ENCODE peak calls at places on chromosomes 6 and 20, in eight cellular contexts. U is nephron progenitor cell, T is Calu3, N is memory B cell, Z is EL, R is left ventricle myocardium inferior, M is HS-27A, H is fibroblast of the conjunctiva. D is an unnamed sample.

GRCh38 chr20:63101781-63102719 is 95.3 kb upstream of the BHLHE23 start:
- DNase-seq in U (peak; percentile 70), T (no peak), N (peak; percentile 23), Z (peak; percentile 43), R (peak; percentile 19), M (no peak), H (no peak), D (peak; percentile 64)

GRCh38 chr6:40358473-40359460 is 228.4 kb downstream of the LRFN2 start:
- DNase-seq in U (no peak), T (no peak), N (no peak), Z (no peak), R (no peak), M (no peak), H (no peak), D (no peak)

GRCh38 chr6:126033696-126034095 is 47.4 kb downstream of the TRMT11 start:
- DNase-seq in U (peak; percentile 10), T (peak; percentile 33), N (no peak), Z (peak; percentile 85), R (no peak), M (peak; percentile 56), H (peak; percentile 88), D (no peak)

GRCh38 chr20:33709905-33710541 is 10.1 kb downstream of the PXMP4 start:
- DNase-seq in U (no peak), T (no peak), N (no peak), Z (no peak), R (no peak), M (no peak), H (no peak), D (no peak)

GRCh38 chr6:39335780-39336541 is 13.5 kb upstream of the KCNK16 start:
- DNase-seq in U (no peak), T (no peak), N (no peak), Z (peak; percentile 37), R (no peak), M (no peak), H (no peak), D (no peak)

GRCh38 chr20:39960522-39961420 is 728.3 kb downstream of the MAFB start:
- DNase-seq in U (no peak), T (no peak), N (no peak), Z (no peak), R (peak; percentile 21), M (no peak), H (no peak), D (no peak)

GRCh38 chr6:5626727-5627426 is 365.6 kb downstream of the FARS2 start:
- DNase-seq in U (no peak), T (no peak), N (no peak), Z (no peak), R (no peak), M (no peak), H (no peak), D (no peak)

GRCh38 chr20:49466114-49466912 is 16.2 kb downstream of the KCNB1 start:
- DNase-seq in U (no peak), T (no peak), N (no peak), Z (no peak), R (no peak), M (no peak), H (no peak), D (no peak)